ENCODE peak calls at places on chromosomes 16 and 17, in five cellular contexts. One of them, this sample, is unnamed.

GRCh38 chr17:74567397-74567796 is at the start of gene CD300H:
- ATAC-seq in HepG2: no peak
- ATAC-seq in A549: no peak
- ATAC-seq in upper lobe of left lung: no peak
- ATAC-seq in K562: no peak
- ATAC-seq in this sample: no peak

GRCh38 chr16:58025351-58026138 is at the start of gene MMP15:
- ATAC-seq in HepG2: peak; percentile 57
- ATAC-seq in upper lobe of left lung: peak; percentile 75
- ATAC-seq in A549: peak; percentile 66
- ATAC-seq in K562: peak; percentile 81
- ATAC-seq in this sample: peak; percentile 65

GRCh38 chr16:5537347-5537746 is 439.8 kb upstream of the EEF2KMT start:
- ATAC-seq in upper lobe of left lung: no peak
- ATAC-seq in HepG2: no peak
- ATAC-seq in A549: no peak
- ATAC-seq in K562: no peak
- ATAC-seq in this sample: no peak

GRCh38 chr17:37219876-37220608 is 155.7 kb upstream of the C17orf78 start:
- ATAC-seq in K562: no peak
- ATAC-seq in HepG2: no peak
- ATAC-seq in upper lobe of left lung: no peak
- ATAC-seq in A549: peak; percentile 19
- ATAC-seq in this sample: no peak

GRCh38 chr16:74761665-74762064 is 13.0 kb downstream of the FA2H start:
- ATAC-seq in A549: no peak
- ATAC-seq in HepG2: no peak
- ATAC-seq in K562: no peak
- ATAC-seq in upper lobe of left lung: no peak
- ATAC-seq in this sample: no peak

GRCh38 chr17:82653651-82654528 is 5.6 kb upstream of the WDR45B start:
- ATAC-seq in upper lobe of left lung: no peak
- ATAC-seq in HepG2: no peak
- ATAC-seq in A549: no peak
- ATAC-seq in K562: no peak
- ATAC-seq in this sample: no peak

GRCh38 chr17:10069301-10069700 is 129.1 kb downstream of the GAS7 start:
- ATAC-seq in upper lobe of left lung: peak; percentile 65
- ATAC-seq in K562: no peak
- ATAC-seq in A549: no peak
- ATAC-seq in HepG2: no peak
- ATAC-seq in this sample: peak; percentile 74

GRCh38 chr16:29877266-29877961 is 14.4 kb upstream of the CDIPT start:
- ATAC-seq in K562: peak; percentile 98
- ATAC-seq in HepG2: peak; percentile 18
- ATAC-seq in upper lobe of left lung: peak; percentile 79
- ATAC-seq in A549: peak; percentile 49
- ATAC-seq in this sample: no peak

GRCh38 chr17:46977348-46977747 is 1.7 kb downstream of the RPRML start:
- ATAC-seq in K562: peak; percentile 91
- ATAC-seq in HepG2: peak; percentile 91
- ATAC-seq in A549: peak; percentile 87
- ATAC-seq in upper lobe of left lung: no peak
- ATAC-seq in this sample: no peak

GRCh38 chr16:4780235-4780634 is 7.9 kb downstream of the SEPTIN12 start:
- ATAC-seq in HepG2: no peak
- ATAC-seq in upper lobe of left lung: no peak
- ATAC-seq in K562: peak; percentile 33
- ATAC-seq in A549: no peak
- ATAC-seq in this sample: no peak

GRCh38 chr17:36673637-36674277 is 72.4 kb downstream of the MRM1 start:
- ATAC-seq in K562: no peak
- ATAC-seq in upper lobe of left lung: no peak
- ATAC-seq in HepG2: no peak
- ATAC-seq in A549: no peak
- ATAC-seq in this sample: no peak

GRCh38 chr17:65074778-65075250 is 18.3 kb upstream of the GNA13 start:
- ATAC-seq in K562: peak; percentile 74
- ATAC-seq in HepG2: peak; percentile 74
- ATAC-seq in A549: peak; percentile 67
- ATAC-seq in upper lobe of left lung: peak; percentile 71
- ATAC-seq in this sample: peak; percentile 70

DNA sequence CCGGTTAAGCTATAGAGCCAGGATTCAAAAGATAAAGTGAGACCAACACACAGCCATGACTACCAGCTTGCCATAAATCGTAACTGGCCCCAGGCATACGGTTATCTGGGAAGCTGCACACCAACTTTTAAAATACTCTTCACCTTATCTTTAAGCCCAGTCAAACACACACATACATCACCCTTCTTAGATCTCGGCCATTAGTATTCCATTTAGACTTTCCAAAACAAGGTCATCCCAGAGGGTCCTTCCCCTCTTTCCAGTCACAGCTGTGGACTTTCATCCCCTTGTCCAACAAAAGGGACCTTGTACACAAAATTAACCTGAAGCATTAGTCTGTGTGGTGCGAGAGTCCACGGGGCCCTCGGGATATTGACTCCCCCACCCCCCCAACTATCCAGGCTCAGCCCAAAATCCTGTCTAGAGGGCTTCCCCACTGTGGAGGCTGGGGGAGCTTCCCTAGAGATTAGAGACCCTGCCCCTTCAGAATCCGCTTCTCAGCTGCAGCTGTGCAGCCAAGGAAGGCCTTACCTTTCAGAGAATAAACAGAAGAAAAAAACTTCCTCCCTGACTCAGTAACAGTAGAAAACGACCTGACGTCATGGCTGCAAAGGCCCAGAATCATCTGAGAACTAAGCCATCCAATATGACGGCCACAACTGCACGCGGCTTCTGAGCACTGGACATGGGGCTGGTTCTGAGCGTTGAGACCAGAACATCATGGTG is 9.9 kb downstream of the ZFHX3 start:
- ATAC-seq in K562: peak; percentile 84
- ATAC-seq in upper lobe of left lung: no peak
- ATAC-seq in A549: no peak
- ATAC-seq in HepG2: peak; percentile 72
- ATAC-seq in this sample: no peak
- H3K4me3 ChIP-seq in K562: no peak overlapping the region
- H3K4me3 ChIP-seq in upper lobe of left lung: no peak overlapping the region
- H3K4me3 ChIP-seq in A549: no peak overlapping the region
- H3K4me3 ChIP-seq in HepG2: peak overlapping the region; percentile 12
- H3K4me3 ChIP-seq in this sample: no peak overlapping the region

GRCh38 chr17:40098846-40099626 is 1.4 kb downstream of the NR1D1 start:
- ATAC-seq in upper lobe of left lung: peak; percentile 92
- ATAC-seq in HepG2: peak; percentile 60
- ATAC-seq in K562: peak; percentile 90
- ATAC-seq in A549: peak; percentile 58
- ATAC-seq in this sample: peak; percentile 83
- TF ChIP-seq EP300 in upper lobe of left lung: peak; percentile 94
- TF ChIP-seq EP300 in HepG2: peak; percentile 74
- TF ChIP-seq EP300 in K562: peak; percentile 68
- TF ChIP-seq EP300 in A549: peak; percentile 53
- TF ChIP-seq EP300 in this sample: peak; percentile 43

GRCh38 chr16:85172465-85173071 is 60.3 kb upstream of the CIBAR2 start:
- ATAC-seq in HepG2: peak; percentile 75
- ATAC-seq in upper lobe of left lung: no peak
- ATAC-seq in K562: peak; percentile 36
- ATAC-seq in A549: no peak
- ATAC-seq in this sample: no peak

GRCh38 chr16:85173077-85173980 is 61.1 kb upstream of the CIBAR2 start:
- ATAC-seq in A549: peak; percentile 27
- ATAC-seq in upper lobe of left lung: no peak
- ATAC-seq in HepG2: peak; percentile 38
- ATAC-seq in K562: peak; percentile 62
- ATAC-seq in this sample: no peak

GRCh38 chr16:85170066-85171003 is 58.1 kb upstream of the CIBAR2 start:
- ATAC-seq in upper lobe of left lung: no peak
- ATAC-seq in HepG2: no peak
- ATAC-seq in A549: no peak
- ATAC-seq in K562: no peak
- ATAC-seq in this sample: no peak

GRCh38 chr16:85171004-85171808 is 58.9 kb upstream of the CIBAR2 start:
- ATAC-seq in K562: peak; percentile 46
- ATAC-seq in HepG2: peak; percentile 1
- ATAC-seq in A549: no peak
- ATAC-seq in upper lobe of left lung: peak; percentile 4
- ATAC-seq in this sample: no peak

DNA sequence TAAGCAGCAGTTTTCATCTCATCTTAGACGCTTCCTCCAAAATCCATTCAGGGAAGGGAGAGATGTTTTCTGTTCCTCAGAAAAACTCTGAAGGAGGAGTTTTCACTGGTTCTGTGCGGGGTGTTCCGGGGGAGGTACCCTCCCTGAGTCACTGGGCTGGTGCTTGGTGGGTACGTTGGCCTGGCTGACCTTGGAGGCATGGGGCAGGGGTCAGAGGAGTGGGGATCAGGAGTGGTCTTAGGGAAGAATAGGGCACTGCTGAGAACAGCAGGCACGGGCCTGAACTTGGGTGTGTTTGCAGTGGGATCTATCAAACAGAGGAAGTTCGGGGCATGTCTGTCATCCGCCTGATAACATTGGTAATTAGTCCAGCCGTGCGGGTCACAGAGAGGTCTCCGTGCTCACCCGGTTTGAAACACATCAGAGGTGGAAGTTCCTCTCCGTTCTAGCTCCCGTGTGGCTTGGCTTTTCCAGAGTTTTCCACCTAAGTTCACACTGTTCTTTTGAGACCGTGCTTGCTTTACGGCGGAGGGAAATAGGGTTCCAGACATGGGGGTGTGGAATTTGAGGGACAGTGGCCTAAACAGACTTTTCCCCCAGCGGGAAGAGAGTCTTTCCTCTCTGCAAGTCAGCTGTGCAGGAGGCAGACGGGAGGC is 59.7 kb upstream of the CIBAR2 start:
- ATAC-seq in HepG2: peak; percentile 1
- ATAC-seq in upper lobe of left lung: peak; percentile 11
- ATAC-seq in A549: no peak
- ATAC-seq in K562: peak; percentile 78
- ATAC-seq in this sample: peak; percentile 26
- H3K4me3 ChIP-seq in HepG2: peak overlapping the region; percentile 53
- H3K4me3 ChIP-seq in upper lobe of left lung: peak overlapping the region; percentile 16
- H3K4me3 ChIP-seq in A549: no peak overlapping the region
- H3K4me3 ChIP-seq in K562: peak overlapping the region; percentile 45
- H3K4me3 ChIP-seq in this sample: peak overlapping the region; percentile 4

DNA sequence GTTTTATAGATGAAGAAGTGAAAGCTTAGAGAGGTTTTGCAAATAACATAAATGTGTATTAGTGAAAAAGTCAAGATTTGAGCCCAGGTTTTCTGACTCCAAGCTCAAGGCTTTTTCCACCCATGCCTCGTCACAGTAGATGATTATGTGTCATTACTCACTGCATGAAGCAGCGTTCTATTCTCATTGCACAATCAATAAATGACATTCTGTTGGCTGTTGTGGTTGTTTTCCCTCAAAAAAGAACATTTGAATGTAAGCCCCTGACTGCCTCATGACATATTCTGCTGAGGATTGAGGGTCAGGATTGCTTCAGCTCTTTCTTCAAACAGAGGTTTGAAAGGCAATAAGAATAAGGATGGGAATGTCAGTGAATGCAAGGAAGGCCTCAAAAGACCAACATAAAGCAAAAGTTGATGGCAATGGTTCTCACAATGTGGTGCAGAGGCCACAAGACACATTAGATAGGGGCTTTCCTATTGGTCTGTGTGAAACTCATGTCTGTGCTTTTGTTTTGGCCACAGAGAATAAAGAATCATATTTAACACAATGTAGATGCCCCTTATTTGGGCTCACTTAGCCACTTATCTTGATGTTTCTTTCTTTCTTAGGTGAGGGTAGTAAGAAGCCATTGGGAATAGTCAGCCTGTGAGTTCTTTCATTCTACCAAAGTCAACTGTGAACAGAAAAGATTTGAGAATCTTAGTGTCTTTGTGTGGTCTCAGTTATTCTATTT is 5.4 kb upstream of the MMD start:
- ATAC-seq in HepG2: no peak
- ATAC-seq in A549: no peak
- ATAC-seq in K562: no peak
- ATAC-seq in upper lobe of left lung: no peak
- ATAC-seq in this sample: peak; percentile 51
- TF ChIP-seq EP300 in HepG2: no peak
- TF ChIP-seq EP300 in A549: no peak
- TF ChIP-seq EP300 in K562: no peak
- TF ChIP-seq EP300 in upper lobe of left lung: no peak
- TF ChIP-seq EP300 in this sample: no peak

DNA sequence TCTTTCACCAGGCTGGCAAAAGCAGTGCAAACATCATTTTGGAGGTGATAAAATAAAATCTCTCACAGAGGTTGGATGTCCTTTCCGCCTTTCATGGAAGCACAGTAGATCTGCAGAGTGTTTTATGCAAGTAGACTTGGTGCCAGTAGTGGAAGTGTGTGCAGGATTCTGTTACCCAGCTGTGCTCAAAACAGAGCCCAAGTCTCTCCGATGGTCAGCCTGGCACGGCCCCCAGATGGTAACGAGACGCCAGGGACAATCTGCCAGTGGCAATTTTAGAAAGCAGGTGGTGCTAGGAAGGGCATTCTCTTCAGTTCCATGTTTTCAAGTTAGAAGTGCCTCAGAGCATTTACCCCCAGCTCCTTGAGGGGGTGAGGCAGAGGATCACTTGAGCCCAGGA is 1.5 kb upstream of the MTHFSD start:
- ATAC-seq in HepG2: no peak
- ATAC-seq in K562: no peak
- ATAC-seq in A549: no peak
- ATAC-seq in upper lobe of left lung: no peak
- ATAC-seq in this sample: no peak
- H3K4me3 ChIP-seq in HepG2: no peak overlapping the region
- H3K4me3 ChIP-seq in K562: no peak overlapping the region
- H3K4me3 ChIP-seq in A549: no peak overlapping the region
- H3K4me3 ChIP-seq in upper lobe of left lung: no peak overlapping the region
- H3K4me3 ChIP-seq in this sample: no peak overlapping the region

GRCh38 chr16:35689764-35690163 is 2230.4 kb downstream of the TP53TG3F start:
- ATAC-seq in K562: no peak
- ATAC-seq in HepG2: no peak
- ATAC-seq in A549: no peak
- ATAC-seq in upper lobe of left lung: no peak
- ATAC-seq in this sample: no peak
- TF ChIP-seq EP300 in K562: no peak
- TF ChIP-seq EP300 in HepG2: no peak
- TF ChIP-seq EP300 in A549: no peak
- TF ChIP-seq EP300 in upper lobe of left lung: no peak
- TF ChIP-seq EP300 in this sample: no peak

GRCh38 chr17:68200689-68201424 is 47.0 kb upstream of the AMZ2 start:
- ATAC-seq in K562: peak; percentile 84
- ATAC-seq in A549: peak; percentile 19
- ATAC-seq in HepG2: peak; percentile 75
- ATAC-seq in upper lobe of left lung: peak; percentile 82
- ATAC-seq in this sample: peak; percentile 57
- H3K4me3 ChIP-seq in K562: no peak overlapping the region
- H3K4me3 ChIP-seq in A549: peak overlapping the region; percentile 15
- H3K4me3 ChIP-seq in HepG2: peak overlapping the region; percentile 17
- H3K4me3 ChIP-seq in upper lobe of left lung: peak overlapping the region; percentile 17
- H3K4me3 ChIP-seq in this sample: peak overlapping the region; percentile 47

This sample was measured in gastroesophageal sphincter.